ENCODE peak calls at places on chromosome 3, in four cellular contexts. One of them, this sample, is unnamed.

GRCh38 chr3:127457094-127457475 is 133.4 kb downstream of the TPRA1 start:
- DNase-seq in A549: no peak
- DNase-seq in tibial artery: peak
- DNase-seq in kidney: peak
- DNase-seq in this sample: no peak

GRCh38 chr3:111859061-111859973 is at the start of gene PHLDB2:
- DNase-seq in tibial artery: peak
- DNase-seq in kidney: peak
- DNase-seq in A549: peak
- DNase-seq in this sample: peak

GRCh38 chr3:48428863-48429415 is 947 bp downstream of the PLXNB1 start:
- DNase-seq in tibial artery: peak
- DNase-seq in A549: no peak
- DNase-seq in kidney: peak
- DNase-seq in this sample: peak

GRCh38 chr3:38004415-38005075 is 14.0 kb downstream of the VILL start:
- DNase-seq in A549: peak
- DNase-seq in kidney: peak
- DNase-seq in tibial artery: peak
- DNase-seq in this sample: no peak

GRCh38 chr3:127132876-127133275 is 60.1 kb upstream of the PRR23E start:
- DNase-seq in A549: no peak
- DNase-seq in kidney: no peak
- DNase-seq in tibial artery: no peak
- DNase-seq in this sample: no peak

GRCh38 chr3:31307131-31307785 is 225.5 kb upstream of the STT3B start:
- DNase-seq in A549: no peak
- DNase-seq in tibial artery: no peak
- DNase-seq in kidney: no peak
- DNase-seq in this sample: no peak

GRCh38 chr3:153079386-153079785 is 82.6 kb upstream of the RAP2B start:
- DNase-seq in kidney: no peak
- DNase-seq in A549: no peak
- DNase-seq in tibial artery: no peak
- DNase-seq in this sample: no peak

GRCh38 chr3:97340940-97341339 is 423.6 kb upstream of the ARL6 start:
- DNase-seq in tibial artery: no peak
- DNase-seq in kidney: no peak
- DNase-seq in A549: no peak
- DNase-seq in this sample: peak

GRCh38 chr3:195872800-195873199 is 35.6 kb downstream of the TNK2 start:
- DNase-seq in tibial artery: no peak
- DNase-seq in A549: no peak
- DNase-seq in kidney: no peak
- DNase-seq in this sample: no peak

GRCh38 chr3:58534592-58535494 is 2.1 kb downstream of the ACOX2 start:
- DNase-seq in A549: no peak
- DNase-seq in tibial artery: no peak
- DNase-seq in kidney: no peak
- DNase-seq in this sample: no peak

GRCh38 chr3:46629571-46630517 is 17.5 kb downstream of the FAM240A start:
- DNase-seq in kidney: peak
- DNase-seq in A549: peak
- DNase-seq in tibial artery: peak
- DNase-seq in this sample: peak

GRCh38 chr3:13076255-13076654 is 3.0 kb upstream of the IQSEC1 start:
- DNase-seq in A549: no peak
- DNase-seq in kidney: no peak
- DNase-seq in tibial artery: no peak
- DNase-seq in this sample: no peak

GRCh38 chr3:21274000-21274671 is 476.9 kb downstream of the ZNF385D start:
- DNase-seq in tibial artery: no peak
- DNase-seq in A549: no peak
- DNase-seq in kidney: no peak
- DNase-seq in this sample: no peak

GRCh38 chr3:133040696-133041523 is 2.7 kb downstream of the TMEM108 start:
- DNase-seq in tibial artery: peak
- DNase-seq in kidney: no peak
- DNase-seq in A549: peak
- DNase-seq in this sample: peak

GRCh38 chr3:160134454-160134853 is 90.8 kb upstream of the C3orf80 start:
- DNase-seq in tibial artery: no peak
- DNase-seq in A549: no peak
- DNase-seq in kidney: no peak
- DNase-seq in this sample: no peak

GRCh38 chr3:13629644-13630043 is 80.7 kb downstream of the FBLN2 start:
- DNase-seq in A549: no peak
- DNase-seq in tibial artery: no peak
- DNase-seq in kidney: no peak
- DNase-seq in this sample: no peak

GRCh38 chr3:172317984-172318383 is 130.3 kb downstream of the GHSR start:
- DNase-seq in tibial artery: no peak
- DNase-seq in kidney: peak
- DNase-seq in A549: peak
- DNase-seq in this sample: no peak

GRCh38 chr3:20066848-20067617 is 26.8 kb downstream of the KAT2B start:
- DNase-seq in tibial artery: no peak
- DNase-seq in A549: no peak
- DNase-seq in kidney: no peak
- DNase-seq in this sample: no peak

GRCh38 chr3:50126287-50127211 is 28.6 kb upstream of the SEMA3F start:
- DNase-seq in tibial artery: peak
- DNase-seq in kidney: peak
- DNase-seq in A549: no peak
- DNase-seq in this sample: no peak

GRCh38 chr3:136750209-136750921 is 1.8 kb downstream of the STAG1 start:
- DNase-seq in tibial artery: no peak
- DNase-seq in A549: no peak
- DNase-seq in kidney: no peak
- DNase-seq in this sample: no peak

GRCh38 chr3:69231929-69232437 is 109.6 kb upstream of the LMOD3 start:
- DNase-seq in tibial artery: no peak
- DNase-seq in A549: no peak
- DNase-seq in kidney: peak
- DNase-seq in this sample: no peak

GRCh38 chr3:175186511-175186910 is 327.4 kb downstream of the NAALADL2 start:
- DNase-seq in kidney: no peak
- DNase-seq in A549: no peak
- DNase-seq in tibial artery: no peak
- DNase-seq in this sample: no peak

GRCh38 chr3:121654493-121655385 is 6.0 kb downstream of the HCLS1 start:
- DNase-seq in kidney: no peak
- DNase-seq in A549: no peak
- DNase-seq in tibial artery: no peak
- DNase-seq in this sample: no peak

GRCh38 chr3:140859592-140860336 is 81.9 kb upstream of the SLC25A36 start:
- DNase-seq in tibial artery: no peak
- DNase-seq in kidney: no peak
- DNase-seq in A549: no peak
- DNase-seq in this sample: no peak
- H3K27ac ChIP-seq in tibial artery: no peak
- H3K27ac ChIP-seq in kidney: no peak
- H3K27ac ChIP-seq in A549: no peak
- H3K27ac ChIP-seq in this sample: no peak

GRCh38 chr3:52697622-52697946 is 8.0 kb downstream of the GLT8D1 start:
- DNase-seq in kidney: no peak
- DNase-seq in A549: no peak
- DNase-seq in tibial artery: no peak
- DNase-seq in this sample: no peak
- H3K27ac ChIP-seq in kidney: no peak
- H3K27ac ChIP-seq in A549: no peak
- H3K27ac ChIP-seq in tibial artery: no peak
- H3K27ac ChIP-seq in this sample: no peak

DNA sequence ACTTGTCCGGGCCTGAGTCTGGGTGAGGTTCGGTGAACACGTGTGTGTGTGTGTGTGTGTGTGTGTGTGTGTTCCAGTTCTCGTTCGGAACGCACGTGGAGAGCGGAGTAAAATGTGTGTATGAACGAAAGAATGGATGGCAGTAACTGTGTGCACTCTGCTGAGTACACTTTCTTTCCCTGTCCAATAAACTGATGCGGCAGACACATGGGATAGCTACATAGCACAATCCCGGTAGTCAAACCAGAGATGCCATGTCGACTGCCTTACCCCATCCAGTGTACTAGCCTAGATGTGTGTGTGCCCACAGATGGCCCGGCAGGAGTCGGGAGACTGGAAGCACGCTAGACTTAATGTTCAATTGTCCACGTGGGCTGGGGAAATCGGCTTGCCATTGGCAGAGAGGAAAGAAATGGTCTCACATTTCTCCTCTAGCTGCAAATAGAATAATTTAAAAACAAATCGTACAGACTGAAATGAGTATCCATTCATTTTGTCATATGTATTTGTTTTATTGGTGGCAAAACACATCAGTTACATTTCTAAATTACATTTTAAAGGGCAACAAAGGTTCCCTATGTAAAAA is 579 bp upstream of the GOLIM4 start:
- DNase-seq in tibial artery: no peak
- DNase-seq in A549: peak
- DNase-seq in kidney: peak
- DNase-seq in this sample: no peak
- H3K27ac ChIP-seq in tibial artery: peak
- H3K27ac ChIP-seq in A549: peak
- H3K27ac ChIP-seq in kidney: peak
- H3K27ac ChIP-seq in this sample: no peak

GRCh38 chr3:185728630-185729334 is 96.1 kb downstream of the IGF2BP2 start:
- DNase-seq in kidney: no peak
- DNase-seq in tibial artery: no peak
- DNase-seq in A549: no peak
- DNase-seq in this sample: no peak

GRCh38 chr3:185727873-185728272 is 97.0 kb downstream of the IGF2BP2 start:
- DNase-seq in A549: no peak
- DNase-seq in tibial artery: no peak
- DNase-seq in kidney: no peak
- DNase-seq in this sample: no peak

GRCh38 chr3:185730550-185730949 is 94.3 kb downstream of the IGF2BP2 start:
- DNase-seq in kidney: no peak
- DNase-seq in tibial artery: no peak
- DNase-seq in A549: no peak
- DNase-seq in this sample: no peak

GRCh38 chr3:185726254-185726967 is 98.4 kb downstream of the IGF2BP2 start:
- DNase-seq in tibial artery: no peak
- DNase-seq in A549: no peak
- DNase-seq in kidney: no peak
- DNase-seq in this sample: no peak

DNA sequence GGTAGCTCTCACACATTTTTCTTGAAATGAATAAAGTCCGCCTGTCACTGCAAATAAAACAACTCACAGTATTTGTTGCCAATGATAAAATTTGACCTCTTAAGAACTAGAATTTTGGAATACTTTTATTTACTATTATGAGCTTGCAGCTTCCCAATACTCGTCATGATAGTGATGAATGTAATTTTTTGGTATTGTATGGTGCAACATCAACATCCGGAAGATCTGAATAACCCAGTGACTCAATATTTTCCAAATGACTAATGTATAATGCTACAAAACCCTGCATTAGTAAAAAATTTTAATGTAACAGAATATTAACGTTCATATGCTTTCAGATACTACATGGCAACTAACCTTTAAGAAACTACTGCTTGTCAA is 95.5 kb downstream of the IGF2BP2 start:
- DNase-seq in tibial artery: no peak
- DNase-seq in kidney: no peak
- DNase-seq in A549: no peak
- DNase-seq in this sample: no peak
- H3K27ac ChIP-seq in tibial artery: no peak
- H3K27ac ChIP-seq in kidney: no peak
- H3K27ac ChIP-seq in A549: peak
- H3K27ac ChIP-seq in this sample: no peak

GRCh38 chr3:129349791-129350190 is 71.1 kb downstream of the HMCES start:
- DNase-seq in tibial artery: no peak
- DNase-seq in kidney: no peak
- DNase-seq in A549: no peak
- DNase-seq in this sample: no peak

GRCh38 chr3:129352045-129352444 is 73.4 kb downstream of the HMCES start:
- DNase-seq in A549: peak
- DNase-seq in kidney: no peak
- DNase-seq in tibial artery: no peak
- DNase-seq in this sample: no peak

GRCh38 chr3:129356756-129357425 is 71.5 kb downstream of the EFCAB12 start:
- DNase-seq in tibial artery: no peak
- DNase-seq in kidney: no peak
- DNase-seq in A549: no peak
- DNase-seq in this sample: no peak

GRCh38 chr3:129352650-129353588 is 74.2 kb downstream of the HMCES start:
- DNase-seq in A549: no peak
- DNase-seq in tibial artery: no peak
- DNase-seq in kidney: no peak
- DNase-seq in this sample: no peak

GRCh38 chr3:129353589-129353941 is 74.9 kb downstream of the EFCAB12 start:
- DNase-seq in A549: no peak
- DNase-seq in kidney: no peak
- DNase-seq in tibial artery: no peak
- DNase-seq in this sample: no peak
- H3K27ac ChIP-seq in A549: no peak
- H3K27ac ChIP-seq in kidney: no peak
- H3K27ac ChIP-seq in tibial artery: no peak
- H3K27ac ChIP-seq in this sample: no peak

GRCh38 chr3:78878789-78879515 is 888.8 kb downstream of the ROBO1 start:
- DNase-seq in tibial artery: no peak
- DNase-seq in kidney: no peak
- DNase-seq in A549: no peak
- DNase-seq in this sample: no peak
- H3K27ac ChIP-seq in tibial artery: no peak
- H3K27ac ChIP-seq in kidney: no peak
- H3K27ac ChIP-seq in A549: no peak
- H3K27ac ChIP-seq in this sample: no peak

GRCh38 chr3:99934984-99935797 is 117.5 kb downstream of the CMSS1 start:
- DNase-seq in tibial artery: no peak
- DNase-seq in A549: no peak
- DNase-seq in kidney: no peak
- DNase-seq in this sample: no peak
- H3K27ac ChIP-seq in tibial artery: peak
- H3K27ac ChIP-seq in A549: no peak
- H3K27ac ChIP-seq in kidney: no peak
- H3K27ac ChIP-seq in this sample: no peak

DNA sequence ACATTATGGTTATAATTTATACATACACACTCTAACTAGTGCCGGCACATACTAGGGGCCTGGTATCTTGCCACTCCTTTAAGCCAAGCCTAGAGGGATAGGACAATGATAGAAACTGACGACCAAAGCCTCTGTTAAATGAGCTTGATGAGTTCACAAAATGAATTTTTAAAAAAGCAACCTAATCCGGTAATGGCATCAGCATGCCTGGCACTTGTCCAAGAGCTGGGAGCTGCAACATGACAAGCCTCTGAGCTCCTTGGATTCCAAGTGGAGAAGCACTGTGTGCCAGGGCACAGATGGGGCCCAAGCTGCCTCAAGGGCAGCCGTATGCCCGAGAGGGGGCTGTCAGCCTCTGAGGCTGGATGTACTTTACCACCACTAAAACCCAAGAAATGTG is 9.7 kb downstream of the ETV5 start:
- DNase-seq in tibial artery: no peak
- DNase-seq in A549: no peak
- DNase-seq in kidney: peak
- DNase-seq in this sample: no peak
- H3K27ac ChIP-seq in tibial artery: no peak
- H3K27ac ChIP-seq in A549: peak
- H3K27ac ChIP-seq in kidney: no peak
- H3K27ac ChIP-seq in this sample: no peak

GRCh38 chr3:80556728-80557127 is 788.9 kb upstream of the ROBO1 start:
- DNase-seq in A549: no peak
- DNase-seq in tibial artery: no peak
- DNase-seq in kidney: no peak
- DNase-seq in this sample: no peak
- H3K27ac ChIP-seq in A549: no peak
- H3K27ac ChIP-seq in tibial artery: no peak
- H3K27ac ChIP-seq in kidney: no peak
- H3K27ac ChIP-seq in this sample: no peak

This sample was measured in H1.